ENCODE peak calls at places on chromosome 1, in five cellular contexts. T is ascending aorta, V is neural progenitor cell, U is A673, Q is brain microvascular endothelial cell. X is an unnamed sample.

GRCh38 chr1:88272216-88272615 is 411.9 kb upstream of the PKN2 start:
- DNase-seq in V (no peak), U (no peak), T (no peak), Q (no peak), X (no peak)

GRCh38 chr1:32332290-32333079 is 3.5 kb downstream of the MARCKSL1 start:
- DNase-seq in U (no peak), Q (no peak), V (no peak), T (no peak), X (no peak)

GRCh38 chr1:247295274-247295684 is 36.4 kb downstream of the ZNF496 start:
- DNase-seq in Q (peak), V (peak), T (no peak), U (no peak), X (no peak)

GRCh38 chr1:103514920-103515503 is 10.5 kb upstream of the RNPC3 start:
- DNase-seq in T (no peak), Q (peak), V (peak), U (peak), X (no peak)

GRCh38 chr1:200029035-200029623 is 1.6 kb downstream of the NR5A2 start:
- DNase-seq in Q (no peak), U (no peak), T (no peak), V (peak), X (no peak)

GRCh38 chr1:219467524-219467923 is 145.4 kb downstream of the ZC3H11B start:
- DNase-seq in T (no peak), V (no peak), Q (no peak), U (no peak), X (no peak)

GRCh38 chr1:15337656-15338402 is 71.9 kb upstream of the EFHD2 start:
- DNase-seq in U (peak), Q (peak), T (peak), V (no peak), X (no peak)

GRCh38 chr1:190858140-190858539 is 380.5 kb upstream of the BRINP3 start:
- DNase-seq in U (no peak), V (no peak), Q (no peak), T (no peak), X (no peak)

GRCh38 chr1:24189528-24189927 is 2.4 kb upstream of the IFNLR1 start:
- DNase-seq in Q (no peak), U (no peak), V (no peak), T (no peak), X (peak)

GRCh38 chr1:228015276-228016180 is 8.7 kb downstream of the WNT3A start:
- DNase-seq in T (peak), Q (peak), U (no peak), V (no peak), X (no peak)

GRCh38 chr1:205800973-205801703 is 11.9 kb downstream of the SLC41A1 start:
- DNase-seq in Q (no peak), V (no peak), T (no peak), U (no peak), X (no peak)

GRCh38 chr1:1534401-1535145 is 5.9 kb downstream of the TMEM240 start:
- DNase-seq in Q (no peak), T (no peak), U (no peak), V (no peak), X (peak)

GRCh38 chr1:175114996-175115395 is 47.4 kb downstream of the TNN start:
- DNase-seq in Q (no peak), V (no peak), U (no peak), T (no peak), X (no peak)

GRCh38 chr1:2204384-2205190 is 10.0 kb upstream of the FAAP20 start:
- DNase-seq in U (no peak), Q (no peak), V (peak), T (peak), X (peak)

GRCh38 chr1:173914366-173914871 is 2.7 kb downstream of the SERPINC1 start:
- DNase-seq in U (peak), V (peak), Q (peak), T (no peak), X (no peak)

GRCh38 chr1:220113136-220113695 is 19.3 kb downstream of the IARS2 start:
- DNase-seq in Q (peak), V (peak), U (peak), T (no peak), X (no peak)

GRCh38 chr1:234322979-234323378 is 50.3 kb upstream of the COA6 start:
- DNase-seq in Q (no peak), T (no peak), U (peak), V (peak), X (peak)

GRCh38 chr1:218499021-218499691 is 154.0 kb downstream of the TGFB2 start:
- DNase-seq in U (peak), T (no peak), V (no peak), Q (peak), X (no peak)

GRCh38 chr1:58971629-58972140 is 187.8 kb upstream of the JUN start:
- DNase-seq in V (no peak), Q (no peak), U (no peak), T (no peak), X (no peak)

GRCh38 chr1:201038537-201038936 is 15.0 kb upstream of the KIF21B start:
- DNase-seq in U (no peak), T (no peak), V (peak), Q (no peak), X (no peak)

GRCh38 chr1:27678747-27679146 is 6.8 kb upstream of the IFI6 start:
- DNase-seq in V (no peak), U (no peak), T (no peak), Q (no peak), X (no peak)

GRCh38 chr1:63651110-63651776 is 58.0 kb downstream of the PGM1 start:
- DNase-seq in Q (peak), V (no peak), U (peak), T (no peak), X (no peak)

GRCh38 chr1:168141986-168142385 is 5.3 kb upstream of the GPR161 start:
- DNase-seq in Q (no peak), V (peak), T (no peak), U (no peak), X (no peak)

GRCh38 chr1:5108740-5109139 is 454.3 kb downstream of the AJAP1 start:
- DNase-seq in T (no peak), Q (no peak), V (no peak), U (no peak), X (no peak)

GRCh38 chr1:245997471-245998258 is 509.4 kb downstream of the SMYD3 start:
- DNase-seq in U (no peak), T (no peak), V (no peak), Q (peak), X (no peak)

GRCh38 chr1:40039245-40039756 is 1.2 kb upstream of the CAP1 start:
- DNase-seq in T (no peak), Q (no peak), V (no peak), U (peak), X (no peak)

GRCh38 chr1:38860464-38860816 is 868 bp upstream of the RRAGC start:
- DNase-seq in U (peak), T (no peak), V (peak), Q (no peak), X (no peak)

GRCh38 chr1:43822040-43822439 is 111.6 kb upstream of the ARTN start:
- DNase-seq in T (peak), V (no peak), Q (peak), U (peak), X (no peak)

GRCh38 chr1:164768045-164768402 is 209.0 kb downstream of the PBX1 start:
- DNase-seq in Q (no peak), T (no peak), V (no peak), U (no peak), X (no peak)

GRCh38 chr1:27402349-27402754 is 9.9 kb downstream of the GPR3 start:
- DNase-seq in Q (no peak), V (peak), U (peak), T (peak), X (no peak)

GRCh38 chr1:101371259-101371658 is 134.4 kb downstream of the S1PR1 start:
- DNase-seq in V (no peak), U (no peak), Q (peak), T (no peak), X (no peak)

GRCh38 chr1:58929667-58930325 is 145.9 kb upstream of the JUN start:
- DNase-seq in T (no peak), U (no peak), Q (no peak), V (no peak), X (no peak)

DNA sequence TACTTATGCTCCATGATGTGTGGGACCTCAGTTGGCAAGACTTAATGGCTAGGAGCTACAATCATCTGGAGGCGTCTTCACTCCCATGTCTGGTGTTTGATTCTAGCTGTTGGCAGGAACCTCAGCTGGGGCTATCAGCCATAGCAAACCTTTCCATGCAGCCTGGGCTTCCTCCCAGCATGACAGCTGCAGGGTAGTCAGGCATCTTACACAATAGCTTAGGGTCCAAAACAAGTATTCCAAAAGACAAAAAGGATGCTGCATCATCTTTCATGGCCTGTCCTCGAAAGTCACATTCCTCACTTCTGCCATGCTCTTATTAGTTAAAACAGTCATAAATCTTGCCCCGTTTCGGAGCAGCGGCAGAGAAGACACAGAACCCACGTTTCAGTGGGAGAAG is 90.9 kb downstream of the LRRC8C start:
- DNase-seq in Q (no peak), T (no peak), V (no peak), U (no peak), X (no peak)
- H3K27ac ChIP-seq in Q (no peak), T (no peak), V (no peak), U (no peak), X (peak)

GRCh38 chr1:154837679-154838171 is 32.4 kb downstream of the KCNN3 start:
- DNase-seq in V (no peak), U (no peak), Q (no peak), T (no peak), X (no peak)

GRCh38 chr1:154839691-154840090 is 30.4 kb downstream of the KCNN3 start:
- DNase-seq in Q (no peak), T (no peak), U (no peak), V (peak), X (no peak)

GRCh38 chr1:154837034-154837678 is 32.9 kb downstream of the KCNN3 start:
- DNase-seq in Q (no peak), V (no peak), T (no peak), U (no peak), X (no peak)

GRCh38 chr1:154838988-154839387 is 31.1 kb downstream of the KCNN3 start:
- DNase-seq in V (no peak), Q (no peak), U (no peak), T (no peak), X (no peak)

GRCh38 chr1:154838473-154838872 is 31.6 kb downstream of the KCNN3 start:
- DNase-seq in U (no peak), V (no peak), T (no peak), Q (no peak), X (no peak)
- H3K4me3 ChIP-seq in U (no peak), V (no peak), T (no peak), Q (no peak), X (no peak)

GRCh38 chr1:224526771-224527170 is 89.3 kb upstream of the CNIH3 start:
- DNase-seq in T (no peak), U (no peak), V (no peak), Q (no peak), X (no peak)

GRCh38 chr1:224529844-224530243 is 86.3 kb upstream of the CNIH3 start:
- DNase-seq in U (no peak), Q (no peak), T (no peak), V (no peak), X (no peak)

GRCh38 chr1:224524679-224525078 is 90.1 kb upstream of the WDR26 start:
- DNase-seq in V (no peak), Q (peak), T (no peak), U (no peak), X (no peak)

GRCh38 chr1:224525411-224526040 is 90.6 kb upstream of the CNIH3 start:
- DNase-seq in V (no peak), U (no peak), Q (peak), T (no peak), X (no peak)

DNA sequence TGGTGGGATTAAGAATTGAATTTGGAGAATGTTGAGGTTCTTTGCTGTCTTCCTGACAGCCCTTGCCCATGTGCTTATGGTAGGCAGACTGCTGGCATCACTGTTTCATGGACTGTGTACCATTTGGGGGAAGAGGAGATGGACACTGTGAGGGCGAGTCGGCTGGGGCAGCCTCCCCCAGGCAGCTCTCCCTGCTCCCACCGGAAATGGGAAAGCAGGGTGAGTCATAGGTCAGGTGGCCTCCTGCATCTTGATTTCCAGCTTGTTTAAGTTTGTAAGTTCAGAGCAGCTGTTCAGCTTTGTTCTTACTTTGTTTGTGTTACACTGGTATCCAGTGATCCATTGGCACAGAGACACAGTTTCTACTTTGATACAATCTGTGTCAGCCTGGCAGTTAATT is 87.2 kb upstream of the CNIH3 start:
- DNase-seq in T (no peak), Q (peak), U (peak), V (no peak), X (peak)
- H3K27ac ChIP-seq in T (no peak), Q (peak), U (no peak), V (no peak), X (no peak)

GRCh38 chr1:68317543-68317942 is 85.2 kb upstream of the WLS start:
- DNase-seq in U (no peak), V (no peak), T (no peak), Q (no peak), X (no peak)

GRCh38 chr1:68308034-68308433 is 75.7 kb upstream of the WLS start:
- DNase-seq in T (no peak), Q (no peak), V (no peak), U (no peak), X (no peak)

GRCh38 chr1:68319907-68320306 is 87.6 kb upstream of the WLS start:
- DNase-seq in Q (no peak), U (no peak), T (no peak), V (peak), X (no peak)

GRCh38 chr1:68313736-68314594 is 81.6 kb upstream of the WLS start:
- DNase-seq in U (peak), Q (no peak), T (no peak), V (peak), X (no peak)
- H3K4me3 ChIP-seq in U (no peak), Q (no peak), T (peak), V (no peak), X (no peak)